ENCODE peak calls at places on chromosome 5, in ten cellular contexts. G is mammary epithelial cell; O is lung; V is lower leg skin; H is NCI-H524; D is AG08396; P is substantia nigra; C is stomach; U is activated CD4-positive, CD25-positive, alpha-beta regulatory T cell; W is mesendoderm. S is an unnamed sample.

GRCh38 chr5:65837139-65837538 is 89.2 kb upstream of the ERBIN start:
- DNase-seq in D (peak), U (no peak), V (no peak), O (no peak), P (no peak), G (peak), C (no peak), H (no peak), W (no peak), S (peak)

GRCh38 chr5:127856310-127856709 is 153.1 kb downstream of the CCDC192 start:
- DNase-seq in H (no peak), C (no peak), V (no peak), W (no peak), U (no peak), D (no peak), O (no peak), P (no peak), G (no peak), S (peak)

GRCh38 chr5:1185038-1185651 is 16.2 kb upstream of the SLC6A19 start:
- DNase-seq in P (no peak), H (no peak), O (no peak), C (no peak), W (no peak), G (no peak), D (no peak), V (no peak), U (no peak), S (no peak)

GRCh38 chr5:14156611-14157493 is 13.7 kb downstream of the TRIO start:
- DNase-seq in V (no peak), C (no peak), D (peak), W (peak), U (no peak), G (peak), P (no peak), H (peak), O (no peak), S (peak)

GRCh38 chr5:56910123-56910951 is 941 bp downstream of the SETD9 start:
- DNase-seq in D (peak), H (no peak), C (peak), G (no peak), U (peak), V (peak), O (no peak), W (peak), P (no peak), S (no peak)

GRCh38 chr5:88952344-88952743 is 69.4 kb upstream of the MEF2C start:
- DNase-seq in H (peak), W (peak), C (no peak), V (no peak), G (no peak), D (no peak), P (no peak), O (no peak), U (no peak), S (peak)

GRCh38 chr5:6812800-6813731 is 99.8 kb downstream of the TENT4A start:
- DNase-seq in U (no peak), D (no peak), W (no peak), C (peak), P (no peak), H (no peak), G (no peak), V (peak), O (peak), S (peak)

GRCh38 chr5:107500840-107501239 is 169.9 kb downstream of the EFNA5 start:
- DNase-seq in P (no peak), O (no peak), D (no peak), C (no peak), U (no peak), V (no peak), G (no peak), W (no peak), H (no peak), S (no peak)

GRCh38 chr5:171979606-171980005 is 26.8 kb downstream of the FBXW11 start:
- DNase-seq in W (no peak), O (no peak), D (no peak), G (no peak), H (no peak), C (no peak), U (no peak), V (no peak), P (no peak), S (no peak)

GRCh38 chr5:72637058-72637457 is 129.8 kb upstream of the ZNF366 start:
- DNase-seq in C (no peak), P (no peak), H (no peak), D (no peak), G (no peak), W (no peak), V (no peak), O (no peak), U (no peak), S (no peak)

S was measured in choroid plexus epithelial cell.